ENCODE peak calls at places on chromosomes 3 and 15, in eight cellular contexts. One of them, this sample, is unnamed.

GRCh38 chr15:99434506-99435137 is 131.2 kb upstream of the MEF2A start:
- ATAC-seq in GM12878: no peak
- ATAC-seq in upper lobe of left lung: no peak
- ATAC-seq in GM23338: no peak
- ATAC-seq in HCT116: no peak
- ATAC-seq in HepG2: no peak
- ATAC-seq in K562: no peak
- ATAC-seq in Panc1: no peak
- ATAC-seq in this sample: no peak

GRCh38 chr3:115931581-115931980 is 308.3 kb downstream of the GAP43 start:
- ATAC-seq in GM23338: no peak
- ATAC-seq in K562: no peak
- ATAC-seq in HepG2: no peak
- ATAC-seq in HCT116: no peak
- ATAC-seq in GM12878: peak; percentile 9
- ATAC-seq in Panc1: no peak
- ATAC-seq in upper lobe of left lung: no peak
- ATAC-seq in this sample: no peak

GRCh38 chr3:188316723-188317070 is 162.7 kb downstream of the LPP start:
- ATAC-seq in HepG2: peak; percentile 46
- ATAC-seq in GM12878: no peak
- ATAC-seq in K562: no peak
- ATAC-seq in HCT116: no peak
- ATAC-seq in upper lobe of left lung: peak; percentile 29
- ATAC-seq in GM23338: no peak
- ATAC-seq in Panc1: no peak
- ATAC-seq in this sample: peak; percentile 29

GRCh38 chr3:193693774-193694173 is 100.8 kb downstream of the OPA1 start:
- ATAC-seq in K562: no peak
- ATAC-seq in HepG2: peak; percentile 30
- ATAC-seq in Panc1: no peak
- ATAC-seq in upper lobe of left lung: no peak
- ATAC-seq in GM12878: peak; percentile 68
- ATAC-seq in HCT116: no peak
- ATAC-seq in GM23338: no peak
- ATAC-seq in this sample: no peak

GRCh38 chr3:113287111-113287817 is 75.9 kb downstream of the BOC start:
- ATAC-seq in K562: peak; percentile 70
- ATAC-seq in Panc1: peak; percentile 47
- ATAC-seq in GM23338: no peak
- ATAC-seq in upper lobe of left lung: peak; percentile 13
- ATAC-seq in GM12878: no peak
- ATAC-seq in HepG2: peak; percentile 18
- ATAC-seq in HCT116: peak; percentile 60
- ATAC-seq in this sample: no peak

GRCh38 chr3:58041182-58041825 is 33.1 kb downstream of the FLNB start:
- ATAC-seq in upper lobe of left lung: no peak
- ATAC-seq in GM12878: peak; percentile 38
- ATAC-seq in GM23338: peak; percentile 61
- ATAC-seq in K562: no peak
- ATAC-seq in Panc1: peak; percentile 27
- ATAC-seq in HepG2: peak; percentile 65
- ATAC-seq in HCT116: no peak
- ATAC-seq in this sample: no peak

GRCh38 chr3:157868168-157868567 is 238.1 kb downstream of the SHOX2 start:
- ATAC-seq in K562: no peak
- ATAC-seq in HepG2: no peak
- ATAC-seq in upper lobe of left lung: peak; percentile 78
- ATAC-seq in GM12878: no peak
- ATAC-seq in Panc1: no peak
- ATAC-seq in HCT116: no peak
- ATAC-seq in GM23338: no peak
- ATAC-seq in this sample: peak; percentile 81

GRCh38 chr15:65384505-65384894 is 6.7 kb upstream of the IGDCC3 start:
- ATAC-seq in K562: peak; percentile 22
- ATAC-seq in GM12878: peak; percentile 6
- ATAC-seq in HCT116: peak; percentile 30
- ATAC-seq in GM23338: peak; percentile 1
- ATAC-seq in HepG2: peak; percentile 17
- ATAC-seq in upper lobe of left lung: no peak
- ATAC-seq in Panc1: no peak
- ATAC-seq in this sample: no peak

GRCh38 chr3:53161820-53162671 is 1.0 kb downstream of the PRKCD start:
- ATAC-seq in K562: peak; percentile 56
- ATAC-seq in HCT116: peak; percentile 7
- ATAC-seq in GM12878: peak; percentile 49
- ATAC-seq in upper lobe of left lung: peak; percentile 28
- ATAC-seq in HepG2: no peak
- ATAC-seq in GM23338: peak; percentile 13
- ATAC-seq in Panc1: no peak
- ATAC-seq in this sample: no peak

GRCh38 chr3:12725436-12725835 is 33.6 kb downstream of the TMEM40 start:
- ATAC-seq in HepG2: no peak
- ATAC-seq in upper lobe of left lung: no peak
- ATAC-seq in HCT116: no peak
- ATAC-seq in GM23338: no peak
- ATAC-seq in Panc1: no peak
- ATAC-seq in GM12878: no peak
- ATAC-seq in K562: peak; percentile 25
- ATAC-seq in this sample: no peak

GRCh38 chr3:69409831-69410230 is 23.9 kb upstream of the FRMD4B start:
- ATAC-seq in K562: no peak
- ATAC-seq in HCT116: peak; percentile 7
- ATAC-seq in upper lobe of left lung: peak; percentile 51
- ATAC-seq in GM12878: peak; percentile 35
- ATAC-seq in GM23338: no peak
- ATAC-seq in HepG2: no peak
- ATAC-seq in Panc1: no peak
- ATAC-seq in this sample: peak; percentile 54

GRCh38 chr15:43483306-43484128 is 9.4 kb downstream of the TP53BP1 start:
- ATAC-seq in GM23338: no peak
- ATAC-seq in Panc1: no peak
- ATAC-seq in HCT116: no peak
- ATAC-seq in K562: peak; percentile 75
- ATAC-seq in HepG2: no peak
- ATAC-seq in GM12878: no peak
- ATAC-seq in upper lobe of left lung: no peak
- ATAC-seq in this sample: no peak

GRCh38 chr15:90003736-90004135 is 2.6 kb downstream of the ZNF710 start:
- ATAC-seq in GM23338: no peak
- ATAC-seq in upper lobe of left lung: no peak
- ATAC-seq in GM12878: no peak
- ATAC-seq in HepG2: peak; percentile 9
- ATAC-seq in Panc1: no peak
- ATAC-seq in K562: no peak
- ATAC-seq in HCT116: no peak
- ATAC-seq in this sample: no peak

GRCh38 chr15:90002428-90002844 is 1.3 kb downstream of the ZNF710 start:
- ATAC-seq in Panc1: peak; percentile 68
- ATAC-seq in GM23338: peak; percentile 7
- ATAC-seq in HCT116: peak; percentile 37
- ATAC-seq in GM12878: peak; percentile 63
- ATAC-seq in upper lobe of left lung: peak; percentile 43
- ATAC-seq in HepG2: peak; percentile 18
- ATAC-seq in K562: peak; percentile 52
- ATAC-seq in this sample: peak; percentile 15

GRCh38 chr15:90004252-90004651 is 3.1 kb downstream of the ZNF710 start:
- ATAC-seq in GM23338: no peak
- ATAC-seq in Panc1: no peak
- ATAC-seq in K562: no peak
- ATAC-seq in HCT116: no peak
- ATAC-seq in GM12878: no peak
- ATAC-seq in upper lobe of left lung: peak; percentile 54
- ATAC-seq in HepG2: no peak
- ATAC-seq in this sample: peak; percentile 12

GRCh38 chr15:90006217-90007088 is 5.3 kb downstream of the ZNF710 start:
- ATAC-seq in GM12878: peak; percentile 6
- ATAC-seq in upper lobe of left lung: no peak
- ATAC-seq in K562: no peak
- ATAC-seq in GM23338: peak; percentile 11
- ATAC-seq in Panc1: no peak
- ATAC-seq in HCT116: no peak
- ATAC-seq in HepG2: no peak
- ATAC-seq in this sample: no peak

GRCh38 chr15:90004671-90005070 is 3.5 kb downstream of the ZNF710 start:
- ATAC-seq in HCT116: no peak
- ATAC-seq in HepG2: peak; percentile 9
- ATAC-seq in GM23338: no peak
- ATAC-seq in upper lobe of left lung: peak; percentile 75
- ATAC-seq in K562: no peak
- ATAC-seq in Panc1: no peak
- ATAC-seq in GM12878: peak; percentile 10
- ATAC-seq in this sample: peak; percentile 46
- TF ChIP-seq POLR2AphosphoS5 in HCT116: no peak
- TF ChIP-seq POLR2AphosphoS5 in HepG2: peak; percentile 22
- TF ChIP-seq POLR2AphosphoS5 in GM23338: no peak
- TF ChIP-seq POLR2AphosphoS5 in upper lobe of left lung: peak; percentile 76
- TF ChIP-seq POLR2AphosphoS5 in K562: no peak
- TF ChIP-seq POLR2AphosphoS5 in Panc1: no peak
- TF ChIP-seq POLR2AphosphoS5 in GM12878: no peak
- TF ChIP-seq POLR2AphosphoS5 in this sample: peak; percentile 73

GRCh38 chr15:30929064-30929669 is 25.5 kb downstream of the FAN1 start:
- ATAC-seq in GM12878: no peak
- ATAC-seq in HCT116: no peak
- ATAC-seq in upper lobe of left lung: no peak
- ATAC-seq in K562: no peak
- ATAC-seq in GM23338: no peak
- ATAC-seq in Panc1: no peak
- ATAC-seq in HepG2: no peak
- ATAC-seq in this sample: no peak
- TF ChIP-seq POLR2AphosphoS5 in GM12878: no peak
- TF ChIP-seq POLR2AphosphoS5 in HCT116: no peak
- TF ChIP-seq POLR2AphosphoS5 in upper lobe of left lung: no peak
- TF ChIP-seq POLR2AphosphoS5 in K562: no peak
- TF ChIP-seq POLR2AphosphoS5 in GM23338: no peak
- TF ChIP-seq POLR2AphosphoS5 in Panc1: no peak
- TF ChIP-seq POLR2AphosphoS5 in HepG2: no peak
- TF ChIP-seq POLR2AphosphoS5 in this sample: no peak

DNA sequence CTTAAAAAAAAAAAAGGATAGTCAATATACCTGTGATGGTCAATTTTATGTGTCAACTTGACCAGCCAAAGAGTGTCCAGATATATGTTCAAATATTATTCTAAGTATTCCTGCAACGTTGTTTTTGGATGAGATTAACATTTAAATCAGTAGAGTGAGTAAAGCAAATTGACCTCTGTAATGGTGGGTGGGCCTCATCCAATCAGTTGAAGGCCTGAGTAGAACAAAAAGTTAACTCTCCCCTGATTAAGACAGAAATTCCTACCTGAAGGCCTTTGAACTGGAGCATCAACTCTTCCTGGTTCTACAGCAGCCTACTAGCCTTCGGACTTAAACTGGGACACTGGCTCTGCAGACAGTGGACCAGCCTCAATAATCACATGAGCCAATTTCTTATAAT is 154.1 kb downstream of the FGF12 start:
- ATAC-seq in HCT116: no peak
- ATAC-seq in K562: no peak
- ATAC-seq in GM12878: no peak
- ATAC-seq in Panc1: no peak
- ATAC-seq in upper lobe of left lung: no peak
- ATAC-seq in HepG2: no peak
- ATAC-seq in GM23338: no peak
- ATAC-seq in this sample: no peak
- TF ChIP-seq POLR2AphosphoS5 in HCT116: no peak
- TF ChIP-seq POLR2AphosphoS5 in K562: no peak
- TF ChIP-seq POLR2AphosphoS5 in GM12878: no peak
- TF ChIP-seq POLR2AphosphoS5 in Panc1: no peak
- TF ChIP-seq POLR2AphosphoS5 in upper lobe of left lung: no peak
- TF ChIP-seq POLR2AphosphoS5 in HepG2: no peak
- TF ChIP-seq POLR2AphosphoS5 in GM23338: no peak
- TF ChIP-seq POLR2AphosphoS5 in this sample: no peak

GRCh38 chr15:75849167-75849566 is 5.9 kb downstream of the UBE2Q2 start:
- ATAC-seq in GM12878: no peak
- ATAC-seq in HCT116: no peak
- ATAC-seq in K562: no peak
- ATAC-seq in Panc1: no peak
- ATAC-seq in HepG2: no peak
- ATAC-seq in upper lobe of left lung: no peak
- ATAC-seq in GM23338: no peak
- ATAC-seq in this sample: no peak

GRCh38 chr15:75842722-75843617 is at the start of gene UBE2Q2:
- ATAC-seq in K562: peak; percentile 74
- ATAC-seq in upper lobe of left lung: peak; percentile 87
- ATAC-seq in GM12878: peak; percentile 78
- ATAC-seq in HCT116: peak; percentile 64
- ATAC-seq in HepG2: peak; percentile 83
- ATAC-seq in Panc1: peak; percentile 83
- ATAC-seq in GM23338: peak; percentile 69
- ATAC-seq in this sample: peak; percentile 70

GRCh38 chr15:75840659-75841058 is 2.6 kb upstream of the UBE2Q2 start:
- ATAC-seq in GM12878: no peak
- ATAC-seq in GM23338: no peak
- ATAC-seq in HepG2: no peak
- ATAC-seq in upper lobe of left lung: no peak
- ATAC-seq in K562: no peak
- ATAC-seq in HCT116: no peak
- ATAC-seq in Panc1: no peak
- ATAC-seq in this sample: peak; percentile 54

GRCh38 chr15:75844629-75845390 is 1.6 kb downstream of the UBE2Q2 start:
- ATAC-seq in upper lobe of left lung: no peak
- ATAC-seq in Panc1: no peak
- ATAC-seq in HCT116: no peak
- ATAC-seq in K562: no peak
- ATAC-seq in GM12878: no peak
- ATAC-seq in HepG2: no peak
- ATAC-seq in GM23338: no peak
- ATAC-seq in this sample: no peak

DNA sequence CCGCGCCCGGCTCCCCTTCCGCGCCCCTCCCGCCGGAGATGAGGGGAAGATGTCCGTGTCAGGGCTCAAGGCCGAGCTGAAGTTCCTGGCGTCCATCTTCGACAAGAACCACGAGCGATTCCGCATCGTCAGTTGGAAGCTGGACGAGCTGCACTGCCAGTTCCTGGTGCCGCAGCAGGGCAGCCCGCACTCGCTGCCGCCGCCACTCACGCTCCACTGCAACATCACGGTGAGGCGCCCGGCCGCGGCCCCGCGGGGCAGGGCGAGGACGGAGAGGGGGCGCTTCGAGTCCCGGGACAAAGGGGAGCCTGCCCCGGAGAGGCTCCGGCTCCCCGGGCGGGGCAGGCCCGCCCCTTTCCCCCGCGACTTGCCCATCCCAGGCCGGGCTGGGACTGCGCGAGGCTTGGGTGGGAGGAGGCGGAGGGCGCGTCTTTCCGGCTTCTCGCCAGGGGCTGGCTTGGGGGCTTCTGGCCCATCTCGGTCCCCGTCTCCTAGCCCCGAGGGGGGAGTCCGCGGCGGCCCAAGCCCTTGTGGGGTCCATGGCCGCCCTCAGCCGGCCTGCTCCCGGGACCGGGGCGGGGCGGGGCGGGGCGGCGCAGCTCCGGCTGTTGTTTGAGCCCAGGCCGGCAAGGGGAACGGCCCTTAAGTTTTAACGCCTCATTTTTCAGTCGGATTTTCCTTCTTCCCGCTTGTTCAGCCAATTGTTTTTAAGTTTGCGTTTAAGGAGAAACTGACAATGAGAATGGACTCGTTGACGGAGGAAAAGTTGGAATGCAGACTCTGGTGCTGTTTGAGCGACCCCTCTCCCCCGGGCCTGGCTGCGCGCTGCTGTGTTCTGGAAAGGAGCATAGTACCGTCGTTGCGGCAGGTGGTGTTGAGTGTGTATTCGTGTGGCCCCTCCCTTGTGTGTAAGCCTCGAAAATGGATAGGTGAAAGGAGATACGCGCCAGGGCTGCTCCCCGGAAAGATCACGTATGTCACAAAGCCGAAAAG is 667 bp downstream of the UBE2Q2 start:
- ATAC-seq in GM23338: peak; percentile 61
- ATAC-seq in Panc1: peak; percentile 89
- ATAC-seq in K562: peak; percentile 76
- ATAC-seq in HCT116: peak; percentile 87
- ATAC-seq in upper lobe of left lung: peak; percentile 87
- ATAC-seq in GM12878: peak; percentile 73
- ATAC-seq in HepG2: peak; percentile 70
- ATAC-seq in this sample: peak; percentile 75
- TF ChIP-seq POLR2AphosphoS5 in GM23338: peak; percentile 45
- TF ChIP-seq POLR2AphosphoS5 in Panc1: peak; percentile 69
- TF ChIP-seq POLR2AphosphoS5 in K562: no peak
- TF ChIP-seq POLR2AphosphoS5 in HCT116: peak; percentile 20
- TF ChIP-seq POLR2AphosphoS5 in upper lobe of left lung: peak; percentile 39
- TF ChIP-seq POLR2AphosphoS5 in GM12878: peak; percentile 22
- TF ChIP-seq POLR2AphosphoS5 in HepG2: no peak
- TF ChIP-seq POLR2AphosphoS5 in this sample: peak; percentile 4

This sample was measured in gastroesophageal sphincter.